ENCODE peak calls at places on chromosomes 2 and 18, in nine cellular contexts. S is left ventricle myocardium inferior, D is GM12865, E is AG09309, N is cardiac muscle cell, P is fibroblast of the aortic adventitia, Y is lower lobe of right lung, V is OCI-LY7, A is choroid plexus epithelial cell. Q is an unnamed sample.

GRCh38 chr18:49023281-49023937 is 72.6 kb upstream of the SMAD7 start:
- DNase-seq in S (no peak), D (peak), E (no peak), N (no peak), P (no peak), Y (no peak), V (peak), A (no peak), Q (no peak)

GRCh38 chr2:239947361-239948045 is 77.6 kb downstream of the NDUFA10 start:
- DNase-seq in S (peak), D (no peak), E (no peak), N (no peak), P (no peak), Y (peak), V (no peak), A (no peak), Q (no peak)

GRCh38 chr2:144452169-144453038 is 67.5 kb downstream of the ZEB2 start:
- DNase-seq in S (no peak), D (no peak), E (no peak), N (peak), P (peak), Y (no peak), V (no peak), A (peak), Q (no peak)

GRCh38 chr2:1690056-1690775 is 54.1 kb downstream of the PXDN start:
- DNase-seq in S (no peak), D (no peak), E (no peak), N (no peak), P (no peak), Y (peak), V (no peak), A (peak), Q (peak)

GRCh38 chr2:85942346-85942957 is 53.7 kb upstream of the ST3GAL5 start:
- DNase-seq in S (no peak), D (no peak), E (no peak), N (no peak), P (no peak), Y (no peak), V (no peak), A (no peak), Q (no peak)

GRCh38 chr18:7626922-7627440 is 59.9 kb downstream of the PTPRM start:
- DNase-seq in S (no peak), D (no peak), E (no peak), N (peak), P (peak), Y (no peak), V (no peak), A (peak), Q (no peak)

GRCh38 chr18:51089691-51090090 is 59.7 kb downstream of the SMAD4 start:
- DNase-seq in S (no peak), D (no peak), E (no peak), N (no peak), P (no peak), Y (no peak), V (no peak), A (no peak), Q (no peak)

GRCh38 chr18:12885500-12885899 is 1.5 kb upstream of the PTPN2 start:
- DNase-seq in S (no peak), D (peak), E (no peak), N (no peak), P (no peak), Y (no peak), V (no peak), A (no peak), Q (no peak)

GRCh38 chr2:82124629-82125028 is 1820.1 kb upstream of the LRRTM1 start:
- DNase-seq in S (no peak), D (no peak), E (no peak), N (peak), P (no peak), Y (no peak), V (no peak), A (peak), Q (no peak)

GRCh38 chr2:19774788-19775156 is 127.0 kb downstream of the TTC32 start:
- DNase-seq in S (no peak), D (no peak), E (no peak), N (no peak), P (no peak), Y (no peak), V (no peak), A (peak), Q (no peak)

GRCh38 chr18:79952457-79952995 is 1.1 kb upstream of the SLC66A2 start:
- DNase-seq in S (no peak), D (no peak), E (no peak), N (no peak), P (no peak), Y (peak), V (no peak), A (no peak), Q (no peak)

GRCh38 chr18:1094408-1094807 is 189.7 kb downstream of the ADCYAP1 start:
- DNase-seq in S (no peak), D (no peak), E (no peak), N (peak), P (peak), Y (no peak), V (no peak), A (peak), Q (peak)

GRCh38 chr2:86068098-86069047 is 37.3 kb downstream of the POLR1A start:
- DNase-seq in S (no peak), D (peak), E (no peak), N (no peak), P (no peak), Y (no peak), V (peak), A (peak), Q (peak)

GRCh38 chr2:44168684-44169154 is at the start of gene PPM1B:
- DNase-seq in S (peak), D (no peak), E (no peak), N (no peak), P (no peak), Y (peak), V (no peak), A (no peak), Q (no peak)

GRCh38 chr2:19435815-19436214 is 77.4 kb upstream of the OSR1 start:
- DNase-seq in S (no peak), D (no peak), E (peak), N (peak), P (peak), Y (no peak), V (no peak), A (no peak), Q (no peak)

GRCh38 chr18:830315-830901 is 18.4 kb upstream of the YES1 start:
- DNase-seq in S (no peak), D (peak), E (no peak), N (peak), P (peak), Y (no peak), V (peak), A (peak), Q (no peak)

GRCh38 chr2:128260239-128261138 is 58.2 kb downstream of the HS6ST1 start:
- DNase-seq in S (no peak), D (no peak), E (peak), N (peak), P (peak), Y (no peak), V (no peak), A (peak), Q (peak)

GRCh38 chr2:178449700-178450573 is 1.0 kb downstream of the PRKRA start:
- DNase-seq in S (no peak), D (peak), E (no peak), N (peak), P (peak), Y (no peak), V (peak), A (peak), Q (no peak)

GRCh38 chr2:64951306-64951953 is 37.8 kb upstream of the SLC1A4 start:
- DNase-seq in S (no peak), D (peak), E (no peak), N (no peak), P (no peak), Y (no peak), V (no peak), A (no peak), Q (no peak)

GRCh38 chr2:231655494-231656408 is 52.6 kb upstream of the PTMA start:
- DNase-seq in S (no peak), D (no peak), E (no peak), N (peak), P (no peak), Y (no peak), V (no peak), A (no peak), Q (no peak)

GRCh38 chr2:112724611-112725525 is 4.0 kb downstream of the NT5DC4 start:
- DNase-seq in S (no peak), D (no peak), E (no peak), N (peak), P (no peak), Y (no peak), V (no peak), A (peak), Q (no peak)

GRCh38 chr18:60675801-60676200 is 303.2 kb upstream of the MC4R start:
- DNase-seq in S (no peak), D (no peak), E (no peak), N (no peak), P (no peak), Y (no peak), V (no peak), A (no peak), Q (no peak)

GRCh38 chr2:69280017-69280671 is 106.9 kb downstream of the GFPT1 start:
- DNase-seq in S (no peak), D (no peak), E (no peak), N (peak), P (peak), Y (no peak), V (no peak), A (no peak), Q (no peak)

DNA sequence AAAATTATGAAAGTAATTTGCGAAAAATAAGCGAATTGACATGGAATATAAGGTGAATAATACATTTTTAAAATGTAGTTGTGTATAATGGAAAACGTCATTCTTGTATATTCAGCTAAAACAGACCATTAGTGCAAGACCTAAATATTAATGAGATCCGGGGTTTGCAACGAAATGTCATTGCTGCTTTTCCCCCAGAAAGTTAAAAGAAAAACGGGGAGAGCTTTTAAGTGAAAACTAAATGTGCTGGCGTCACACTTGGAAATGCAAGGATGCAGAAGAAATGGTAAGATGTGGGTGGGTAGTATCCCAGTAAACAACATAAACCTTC is 491 bp upstream of the SGO2 start:
- DNase-seq in S (no peak), D (no peak), E (no peak), N (no peak), P (no peak), Y (no peak), V (no peak), A (no peak), Q (no peak)
- H3K4me3 ChIP-seq in S (peak), D (peak), E (peak), N (peak), P (peak), Y (peak), V (peak), A (peak), Q (peak)

GRCh38 chr2:199798881-199799580 is 52.0 kb downstream of the FTCDNL1 start:
- DNase-seq in S (peak), D (no peak), E (no peak), N (peak), P (peak), Y (no peak), V (no peak), A (no peak), Q (peak)
- TF ChIP-seq CTCF in S (no peak), D (no peak), E (no peak), N (no peak), P (no peak), Y (no peak), V (no peak), A (no peak), Q (no peak)

DNA sequence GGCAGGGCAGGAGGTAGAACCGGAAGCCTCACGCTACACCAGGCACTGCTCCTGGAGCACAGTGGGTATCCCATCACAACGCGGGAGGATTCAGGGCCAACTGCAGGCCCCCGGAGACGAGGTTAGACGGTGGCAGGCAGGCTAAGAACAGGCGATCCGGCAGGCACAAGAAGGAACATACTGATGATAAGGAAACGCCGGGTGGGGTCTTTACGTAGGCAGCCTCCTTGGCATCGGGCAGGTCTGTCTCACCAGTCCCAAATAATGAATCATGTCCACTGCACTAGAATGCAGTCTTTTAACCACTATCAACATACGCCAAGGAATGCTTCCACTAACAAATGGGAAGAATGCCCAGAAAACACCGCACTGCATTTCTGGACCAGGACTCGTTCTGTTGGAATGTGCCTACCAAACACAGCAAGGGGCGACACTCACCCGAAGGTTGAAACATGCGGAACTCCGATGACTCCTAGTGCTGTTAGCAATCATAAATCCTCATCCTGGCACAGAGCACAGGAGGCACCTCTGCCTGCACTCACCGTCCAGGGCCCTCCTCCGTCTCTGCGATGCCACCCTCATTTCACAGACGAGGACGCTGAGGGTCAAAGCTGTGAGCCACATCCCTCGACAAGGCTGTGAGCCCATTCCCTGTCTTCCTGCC is 35.2 kb downstream of the ZNF516 start:
- DNase-seq in S (no peak), D (no peak), E (peak), N (peak), P (peak), Y (peak), V (no peak), A (peak), Q (peak)
- H3K4me3 ChIP-seq in S (peak), D (no peak), E (peak), N (no peak), P (peak), Y (no peak), V (no peak), A (no peak), Q (no peak)

DNA sequence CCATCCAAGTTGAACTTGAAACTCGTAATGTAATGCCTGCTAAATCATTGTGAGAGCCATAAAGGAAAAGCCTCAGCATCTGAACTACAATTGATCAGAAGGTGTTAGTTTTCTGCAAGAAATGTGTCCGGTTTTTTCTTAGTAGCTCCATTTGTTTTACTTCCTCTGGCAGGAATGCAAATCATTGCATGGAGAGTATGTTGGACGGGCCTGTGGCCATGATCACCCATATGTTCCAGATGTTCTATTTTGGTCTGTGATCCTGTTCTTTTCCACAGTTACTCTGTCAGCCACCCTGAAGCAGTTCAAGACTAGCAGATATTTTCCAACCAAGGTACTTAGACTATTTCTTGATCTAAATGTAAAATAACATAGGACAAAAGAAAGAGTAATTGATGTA is 126.6 kb downstream of the DPP4 start:
- DNase-seq in S (no peak), D (no peak), E (no peak), N (no peak), P (no peak), Y (no peak), V (no peak), A (no peak), Q (no peak)
- TF ChIP-seq CTCF in S (no peak), D (no peak), E (no peak), N (no peak), P (no peak), Y (no peak), V (no peak), A (no peak), Q (no peak)

DNA sequence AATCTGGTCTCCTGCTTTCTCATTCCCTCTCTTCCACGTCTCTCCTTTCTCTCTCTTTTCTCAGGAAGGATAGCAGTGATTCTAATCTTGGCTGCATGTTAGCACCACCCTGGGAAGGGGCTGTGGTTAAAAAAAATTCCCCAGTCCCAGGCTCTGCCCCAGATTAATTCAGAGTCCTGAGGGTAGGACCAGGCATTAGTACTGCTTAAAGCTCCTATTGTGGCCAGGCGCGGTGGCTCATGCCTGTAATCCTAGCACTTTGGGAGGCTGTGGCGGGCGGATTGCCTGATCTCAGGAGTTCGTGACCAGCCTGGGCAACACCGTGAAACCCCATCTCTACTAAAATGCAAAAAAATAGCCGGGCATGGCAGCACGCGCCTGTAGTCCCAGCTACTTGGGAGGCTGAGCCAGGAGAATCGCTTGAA is 35.4 kb upstream of the EML4 start:
- DNase-seq in S (no peak), D (no peak), E (no peak), N (no peak), P (no peak), Y (no peak), V (no peak), A (no peak), Q (no peak)
- H3K4me3 ChIP-seq in S (no peak), D (no peak), E (no peak), N (no peak), P (no peak), Y (no peak), V (peak), A (no peak), Q (peak)

DNA sequence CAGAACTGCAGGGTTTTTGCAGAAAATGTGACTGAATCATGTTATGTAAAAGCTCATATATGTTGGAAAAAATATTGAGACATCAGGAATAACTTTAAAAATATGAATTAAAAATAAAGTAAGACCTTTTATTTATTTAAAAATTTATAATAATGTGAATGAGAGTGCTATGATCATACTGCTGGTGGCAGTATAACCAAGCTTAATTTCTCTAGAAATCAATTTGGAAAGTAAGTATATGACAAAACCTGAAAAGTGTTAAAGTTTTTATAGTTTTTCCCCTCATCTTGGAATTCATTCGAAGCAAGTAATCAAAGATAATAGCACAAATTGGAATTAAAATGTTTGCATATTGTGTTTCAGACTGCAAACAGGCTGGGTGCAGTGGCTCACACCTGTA is 7.5 kb downstream of the SLC39A10 start:
- DNase-seq in S (no peak), D (no peak), E (no peak), N (peak), P (peak), Y (no peak), V (no peak), A (peak), Q (no peak)
- TF ChIP-seq CTCF in S (peak), D (no peak), E (peak), N (peak), P (peak), Y (no peak), V (no peak), A (no peak), Q (peak)

DNA sequence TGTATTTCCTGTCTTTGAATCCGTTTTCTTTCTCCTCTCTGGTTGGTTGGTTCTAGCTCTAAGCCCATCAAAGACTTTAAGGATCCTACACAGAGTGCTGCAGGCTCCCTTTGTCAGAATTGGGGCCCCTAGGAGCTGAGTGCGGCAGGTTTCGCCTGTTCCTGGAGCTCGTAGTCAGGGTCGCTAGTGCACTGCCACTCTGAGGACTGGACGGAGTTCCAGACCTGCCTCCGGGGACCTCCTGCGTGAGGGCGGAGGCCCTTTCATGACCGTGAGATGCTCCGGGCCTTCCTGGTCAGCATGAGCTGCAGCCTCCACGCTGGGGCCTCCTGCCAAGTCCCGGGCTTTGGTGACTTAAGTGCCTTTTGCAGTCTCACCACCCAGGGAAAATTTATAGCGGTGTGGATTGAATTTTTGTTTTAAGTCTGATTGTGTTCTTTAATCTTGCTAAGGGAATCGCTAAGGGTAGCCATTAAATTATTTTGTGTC is 33.7 kb downstream of the CHRNA1 start:
- DNase-seq in S (no peak), D (no peak), E (no peak), N (no peak), P (no peak), Y (no peak), V (no peak), A (no peak), Q (no peak)
- H3K4me3 ChIP-seq in S (peak), D (no peak), E (peak), N (peak), P (peak), Y (peak), V (no peak), A (peak), Q (peak)

GRCh38 chr2:194867328-194867727 is 789.7 kb upstream of the SLC39A10 start:
- DNase-seq in S (no peak), D (peak), E (no peak), N (peak), P (peak), Y (no peak), V (peak), A (peak), Q (no peak)
- TF ChIP-seq CTCF in S (no peak), D (no peak), E (peak), N (peak), P (peak), Y (peak), V (peak), A (peak), Q (peak)

DNA sequence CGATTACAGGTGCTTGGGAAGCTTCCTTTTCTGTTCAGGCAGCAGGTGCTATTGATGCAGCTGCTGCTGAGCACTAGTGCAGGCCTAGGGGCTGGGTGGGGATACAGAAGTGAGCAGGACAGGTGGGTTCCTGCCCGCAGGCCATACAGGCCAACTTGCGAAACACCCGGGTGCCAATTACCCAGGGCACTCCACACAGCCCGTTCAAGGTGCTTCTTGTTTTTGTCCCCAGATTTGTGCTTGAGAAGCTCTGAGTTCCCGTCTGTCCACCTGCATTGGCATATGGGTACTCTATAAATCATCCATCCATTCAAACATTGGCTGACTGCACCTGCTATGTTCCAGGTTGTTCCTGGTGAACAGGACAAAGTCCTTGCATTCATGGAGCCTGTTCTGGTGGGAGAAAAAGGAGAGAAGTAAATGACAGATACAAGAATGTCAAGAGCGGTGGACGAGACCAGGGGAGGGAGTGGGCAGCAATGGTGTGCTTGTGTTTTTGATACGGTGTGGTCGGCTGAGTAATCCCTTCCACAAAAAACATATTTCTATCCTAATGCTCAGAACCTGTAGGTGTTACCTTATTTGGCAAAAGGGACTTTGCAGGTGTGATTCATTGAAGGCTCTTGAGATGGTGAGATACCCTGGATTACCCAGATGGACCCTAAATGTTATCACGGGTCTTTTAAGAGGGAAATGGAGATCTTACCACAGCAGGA is 31.4 kb downstream of the SH3BP4 start:
- DNase-seq in S (no peak), D (no peak), E (no peak), N (no peak), P (no peak), Y (no peak), V (peak), A (no peak), Q (no peak)
- H3K4me3 ChIP-seq in S (no peak), D (no peak), E (no peak), N (no peak), P (no peak), Y (peak), V (no peak), A (no peak), Q (no peak)